ENCODE peak calls at places on chromosomes 13 and 19, in five cellular contexts. W, R, F, O and J are unnamed samples.

GRCh38 chr13:71754407-71754974 is 112.5 kb downstream of the DACH1 start:
- DNase-seq in W (peak), F (peak), R (peak), O (no peak), J (peak)

GRCh38 chr13:33158830-33159229 is 126.7 kb downstream of the STARD13 start:
- DNase-seq in O (no peak), W (no peak), F (no peak), R (no peak), J (no peak)

GRCh38 chr13:29956771-29957170 is 106.4 kb upstream of the UBL3 start:
- DNase-seq in O (no peak), F (no peak), W (no peak), R (no peak), J (no peak)

GRCh38 chr19:54937926-54938325 is 9.4 kb downstream of the NLRP7 start:
- DNase-seq in W (no peak), F (no peak), R (no peak), O (no peak), J (no peak)

GRCh38 chr13:29681859-29682258 is 86.4 kb upstream of the SLC7A1 start:
- DNase-seq in O (no peak), W (no peak), F (no peak), R (no peak), J (no peak)

GRCh38 chr19:46746281-46746965 is at the start of gene STRN4:
- DNase-seq in F (peak), W (no peak), R (no peak), O (no peak), J (peak)

GRCh38 chr19:53333071-53333465 is 481 bp upstream of the ZNF845 start:
- DNase-seq in F (peak), R (peak), W (peak), O (no peak), J (peak)

GRCh38 chr13:51549050-51549449 is 35.2 kb upstream of the WDFY2 start:
- DNase-seq in R (no peak), O (no peak), W (no peak), F (peak), J (no peak)

GRCh38 chr19:28327905-28328304 is 885.0 kb downstream of the UQCRFS1 start:
- DNase-seq in R (no peak), W (no peak), F (no peak), O (no peak), J (no peak)

GRCh38 chr13:83162493-83162892 is 719.8 kb downstream of the SLITRK1 start:
- DNase-seq in W (no peak), O (no peak), F (no peak), R (no peak), J (no peak)

GRCh38 chr13:89755729-89756492 is 1591.6 kb upstream of the MIR17HG start:
- DNase-seq in W (no peak), O (no peak), R (no peak), F (no peak), J (no peak)

GRCh38 chr19:17473041-17473440 is 2.7 kb downstream of the SLC27A1 start:
- DNase-seq in R (no peak), O (no peak), F (no peak), W (no peak), J (no peak)

GRCh38 chr13:110499621-110500281 is 61.8 kb downstream of the RAB20 start:
- DNase-seq in F (no peak), O (no peak), W (no peak), R (no peak), J (no peak)

GRCh38 chr19:42178791-42179500 is 38.5 kb downstream of the DEDD2 start:
- DNase-seq in F (no peak), R (no peak), O (no peak), W (no peak), J (no peak)

GRCh38 chr19:17112271-17112670 is 36.7 kb downstream of the MYO9B start:
- DNase-seq in F (no peak), O (no peak), W (no peak), R (no peak), J (no peak)

GRCh38 chr13:59664586-59664985 is 499.1 kb downstream of the DIAPH3 start:
- DNase-seq in O (no peak), W (no peak), R (no peak), F (no peak), J (no peak)

GRCh38 chr13:34265016-34265692 is 447.2 kb downstream of the RFC3 start:
- DNase-seq in W (no peak), F (no peak), R (no peak), O (no peak), J (no peak)

GRCh38 chr13:51912091-51912490 is 50.3 kb downstream of the CCDC70 start:
- DNase-seq in R (no peak), W (no peak), O (no peak), F (peak), J (no peak)

GRCh38 chr19:48511321-48511731 is 309 bp downstream of the LMTK3 start:
- DNase-seq in R (no peak), F (no peak), W (no peak), O (no peak), J (no peak)

GRCh38 chr13:49308977-49309408 is 61.3 kb downstream of the CDADC1 start:
- DNase-seq in R (peak), W (no peak), F (peak), O (no peak), J (peak)

GRCh38 chr13:35882722-35883497 is 248.3 kb downstream of the DCLK1 start:
- DNase-seq in O (no peak), W (no peak), R (no peak), F (no peak), J (no peak)

GRCh38 chr19:1057185-1057857 is 9.6 kb upstream of the ARHGAP45 start:
- DNase-seq in W (no peak), R (no peak), F (no peak), O (no peak), J (no peak)

GRCh38 chr13:113422790-113423189 is 30.5 kb downstream of the ADPRHL1 start:
- DNase-seq in F (no peak), O (no peak), W (no peak), R (no peak), J (no peak)

GRCh38 chr19:4763021-4763420 is 28.5 kb upstream of the FEM1A start:
- DNase-seq in R (no peak), F (no peak), O (no peak), W (no peak), J (no peak)

GRCh38 chr19:49635530-49636229 is 4.3 kb downstream of the RRAS start:
- DNase-seq in F (no peak), O (no peak), R (no peak), W (no peak), J (no peak)

GRCh38 chr13:34672631-34673030 is 269.4 kb upstream of the NBEA start:
- DNase-seq in R (no peak), W (no peak), F (no peak), O (no peak), J (no peak)

GRCh38 chr13:91078093-91078679 is 269.3 kb upstream of the MIR17HG start:
- DNase-seq in O (no peak), R (no peak), W (no peak), F (no peak), J (no peak)

GRCh38 chr13:66180806-66181205 is 1049.3 kb downstream of the PCDH9 start:
- DNase-seq in W (no peak), O (no peak), R (no peak), F (no peak), J (no peak)

GRCh38 chr19:5031231-5032100 is 62.6 kb downstream of the KDM4B start:
- DNase-seq in F (peak), R (peak), W (peak), O (peak), J (peak)

GRCh38 chr13:79786176-79786575 is 305.2 kb downstream of the NDFIP2 start:
- DNase-seq in F (no peak), O (no peak), R (no peak), W (no peak), J (no peak)

GRCh38 chr19:18156841-18157464 is 4.0 kb downstream of the PIK3R2 start:
- DNase-seq in W (no peak), R (peak), F (peak), O (peak), J (peak)

GRCh38 chr13:43227721-43228120 is 204.3 kb downstream of the DNAJC15 start:
- DNase-seq in O (no peak), W (no peak), R (no peak), F (no peak), J (no peak)

GRCh38 chr13:37427843-37428494 is 170.6 kb downstream of the POSTN start:
- DNase-seq in F (no peak), W (no peak), R (no peak), O (no peak), J (no peak)

GRCh38 chr13:84831666-84832657 is 949.7 kb upstream of the SLITRK1 start:
- DNase-seq in W (no peak), R (no peak), O (no peak), F (no peak), J (no peak)

GRCh38 chr13:94112731-94113130 is 366.8 kb downstream of the DCT start:
- DNase-seq in W (no peak), O (no peak), F (no peak), R (no peak), J (no peak)

GRCh38 chr13:98108330-98108729 is 34.6 kb upstream of the FARP1 start:
- DNase-seq in F (no peak), O (no peak), W (no peak), R (no peak), J (no peak)

GRCh38 chr13:95643471-95643813 is 1.1 kb downstream of the DZIP1 start:
- DNase-seq in F (no peak), O (no peak), W (no peak), R (no peak), J (peak)
- H3K4me3 ChIP-seq in F (peak), O (peak), W (peak), R (peak), J (peak)

DNA sequence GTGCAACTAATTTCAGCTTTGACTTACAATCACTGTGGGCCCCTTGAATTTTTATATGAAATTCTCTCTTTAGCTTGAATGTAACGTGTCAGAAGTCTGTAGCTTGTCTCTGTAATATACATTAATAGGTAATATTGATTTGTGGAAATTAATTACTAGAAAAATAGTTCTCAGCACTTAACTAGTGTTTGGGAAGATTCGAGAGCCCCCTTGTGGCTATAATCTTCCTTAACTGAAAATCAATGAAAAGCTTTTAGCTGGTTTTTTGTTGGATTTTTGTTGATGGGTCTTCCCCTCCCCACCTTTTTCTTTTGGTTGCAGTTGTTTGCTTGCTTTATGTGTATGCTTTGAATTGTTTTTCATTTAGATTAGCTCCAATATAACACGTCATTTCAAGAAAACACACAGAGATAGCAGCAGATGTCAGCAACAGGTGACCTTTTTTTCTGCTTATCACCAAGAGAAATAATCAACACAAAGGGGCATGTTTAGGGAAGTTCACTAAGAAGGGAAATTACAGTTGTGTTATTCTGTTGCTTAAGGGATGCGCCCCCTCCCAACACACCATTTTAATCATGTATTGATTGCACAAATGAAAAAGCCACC is 176.8 kb downstream of the OXGR1 start:
- DNase-seq in O (no peak), W (no peak), R (peak), F (no peak), J (no peak)
- TF ChIP-seq POLR2A in O (no peak), W (no peak), R (no peak), F (no peak), J (no peak)

GRCh38 chr19:45643927-45644771 is 5.0 kb upstream of the EML2 start:
- DNase-seq in F (no peak), R (no peak), O (no peak), W (no peak), J (no peak)
- H3K4me3 ChIP-seq in F (no peak), R (no peak), O (no peak), W (no peak), J (no peak)

GRCh38 chr19:39126593-39127187 is 1.1 kb downstream of the PAK4 start:
- DNase-seq in F (peak), R (no peak), W (no peak), O (no peak), J (no peak)

GRCh38 chr19:39125199-39125553 is 410 bp upstream of the PAK4 start:
- DNase-seq in O (no peak), R (no peak), W (no peak), F (no peak), J (no peak)

GRCh38 chr19:39124136-39124764 is 1.3 kb upstream of the PAK4 start:
- DNase-seq in W (no peak), R (no peak), O (no peak), F (no peak), J (no peak)

GRCh38 chr19:39126312-39126561 is 651 bp downstream of the PAK4 start:
- DNase-seq in R (no peak), O (no peak), F (no peak), W (no peak), J (no peak)

DNA sequence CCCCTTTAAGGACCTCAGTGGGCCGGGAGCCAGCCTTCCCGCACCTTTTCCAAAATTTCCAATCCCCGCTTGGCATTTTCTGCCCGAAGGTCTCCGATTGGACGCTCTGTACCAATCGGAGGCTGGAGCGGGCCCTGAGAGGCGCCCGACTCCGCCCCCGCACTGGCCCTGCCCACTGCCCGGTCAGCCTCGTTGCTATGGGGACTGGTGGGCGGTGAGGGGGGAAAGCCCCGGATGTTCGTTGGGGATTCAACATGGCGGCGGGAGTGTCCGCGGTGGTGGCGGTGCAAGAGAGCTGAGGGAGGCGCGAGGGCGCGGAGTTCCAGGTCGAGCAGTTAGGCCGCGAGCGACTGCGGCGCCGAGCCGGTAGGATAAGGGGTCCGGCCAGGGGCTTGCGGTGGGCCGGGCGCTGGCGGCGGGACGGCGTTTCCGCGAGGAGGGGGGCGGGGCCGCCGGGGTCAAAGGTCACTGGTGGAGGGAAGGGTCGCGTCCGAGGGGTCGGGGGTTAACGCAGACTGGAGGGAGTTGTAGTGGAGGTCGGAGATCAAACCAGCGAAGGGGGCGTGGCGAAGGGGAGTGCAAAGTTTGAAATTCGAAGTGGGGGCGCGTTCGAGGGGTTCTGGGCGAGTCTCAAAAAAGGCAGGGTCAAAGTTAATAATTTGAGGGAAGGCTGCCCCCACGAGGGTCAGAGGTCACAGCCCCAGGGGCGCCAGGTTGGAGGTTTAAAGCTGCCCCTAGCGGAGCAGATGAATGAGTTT is at the start of gene PAK4:
- DNase-seq in O (peak), W (peak), F (peak), R (peak), J (peak)
- TF ChIP-seq POLR2A in O (peak), W (peak), F (peak), R (peak), J (peak)